ENCODE peak calls at places on chromosomes 16 and 17, in four cellular contexts. Y, H, L and T are unnamed samples.

GRCh38 chr17:9228408-9229159 is 207.3 kb downstream of the NTN1 start:
- DNase-seq in L (no peak), Y (no peak), H (peak; percentile 68), T (no peak)

GRCh38 chr16:27602103-27602502 is 52.2 kb downstream of the KATNIP start:
- DNase-seq in L (no peak), H (no peak), Y (no peak), T (no peak)

GRCh38 chr16:57266531-57267268 is 17.8 kb downstream of the PLLP start:
- DNase-seq in Y (peak; percentile 64), L (peak; percentile 47), H (no peak), T (peak; percentile 27)

GRCh38 chr17:75463612-75464011 is 7.2 kb downstream of the TMEM94 start:
- DNase-seq in L (no peak), Y (no peak), H (no peak), T (no peak)

GRCh38 chr16:61814716-61815347 is 221.4 kb downstream of the CDH8 start:
- DNase-seq in L (no peak), Y (no peak), H (peak; percentile 26), T (no peak)

GRCh38 chr17:596287-596686 is 118.4 kb downstream of the VPS53 start:
- DNase-seq in H (peak; percentile 42), L (peak; percentile 26), Y (no peak), T (no peak)

GRCh38 chr17:44932526-44933097 is 15.0 kb downstream of the KIF18B start:
- DNase-seq in Y (no peak), H (no peak), L (no peak), T (no peak)

GRCh38 chr17:37493249-37494027 is 3.7 kb downstream of the DUSP14 start:
- DNase-seq in H (peak; percentile 95), L (no peak), Y (no peak), T (no peak)

GRCh38 chr16:87671221-87671620 is 68.9 kb downstream of the JPH3 start:
- DNase-seq in H (no peak), Y (no peak), L (no peak), T (no peak)